ENCODE peak calls at places on chromosomes 3 and 15, in seven cellular contexts. One of them, this sample, is unnamed.

GRCh38 chr15:91049378-91050127 is 27.2 kb upstream of the VPS33B start:
- DNase-seq in naive thymus-derived CD8-positive, alpha-beta T cell: peak
- DNase-seq in activated CD8-positive, alpha-beta memory T cell treated with anti-CD3 and anti-CD28 coated beads for 48 hours: no peak
- DNase-seq in stimulated activated CD4-positive, alpha-beta T cell treated with anti-CD3 and anti-CD28 coated beads, Interleukin-12 subunit alpha, Interleukin-12 subunit beta, amount 100 ng/mL, for 4 hours: peak
- DNase-seq in T-helper 22 cell: peak
- DNase-seq in myocyte: peak
- DNase-seq in cerebellar cortex: peak
- DNase-seq in this sample: peak

GRCh38 chr15:42156266-42156922 is at the start of gene PLA2G4F:
- DNase-seq in activated CD8-positive, alpha-beta memory T cell treated with anti-CD3 and anti-CD28 coated beads for 48 hours: no peak
- DNase-seq in naive thymus-derived CD8-positive, alpha-beta T cell: no peak
- DNase-seq in myocyte: no peak
- DNase-seq in T-helper 22 cell: no peak
- DNase-seq in stimulated activated CD4-positive, alpha-beta T cell treated with anti-CD3 and anti-CD28 coated beads, Interleukin-12 subunit alpha, Interleukin-12 subunit beta, amount 100 ng/mL, for 4 hours: no peak
- DNase-seq in cerebellar cortex: no peak
- DNase-seq in this sample: no peak

GRCh38 chr3:136713961-136714514 is 38.1 kb downstream of the STAG1 start:
- DNase-seq in activated CD8-positive, alpha-beta memory T cell treated with anti-CD3 and anti-CD28 coated beads for 48 hours: no peak
- DNase-seq in cerebellar cortex: no peak
- DNase-seq in T-helper 22 cell: no peak
- DNase-seq in myocyte: no peak
- DNase-seq in stimulated activated CD4-positive, alpha-beta T cell treated with anti-CD3 and anti-CD28 coated beads, Interleukin-12 subunit alpha, Interleukin-12 subunit beta, amount 100 ng/mL, for 4 hours: no peak
- DNase-seq in naive thymus-derived CD8-positive, alpha-beta T cell: no peak
- DNase-seq in this sample: no peak

GRCh38 chr15:81751321-81751720 is 294.5 kb downstream of the MEX3B start:
- DNase-seq in T-helper 22 cell: no peak
- DNase-seq in stimulated activated CD4-positive, alpha-beta T cell treated with anti-CD3 and anti-CD28 coated beads, Interleukin-12 subunit alpha, Interleukin-12 subunit beta, amount 100 ng/mL, for 4 hours: no peak
- DNase-seq in cerebellar cortex: peak
- DNase-seq in activated CD8-positive, alpha-beta memory T cell treated with anti-CD3 and anti-CD28 coated beads for 48 hours: no peak
- DNase-seq in naive thymus-derived CD8-positive, alpha-beta T cell: no peak
- DNase-seq in myocyte: no peak
- DNase-seq in this sample: no peak

GRCh38 chr15:63093486-63094205 is 28.0 kb upstream of the LACTB start:
- DNase-seq in stimulated activated CD4-positive, alpha-beta T cell treated with anti-CD3 and anti-CD28 coated beads, Interleukin-12 subunit alpha, Interleukin-12 subunit beta, amount 100 ng/mL, for 4 hours: peak
- DNase-seq in activated CD8-positive, alpha-beta memory T cell treated with anti-CD3 and anti-CD28 coated beads for 48 hours: peak
- DNase-seq in naive thymus-derived CD8-positive, alpha-beta T cell: peak
- DNase-seq in myocyte: peak
- DNase-seq in cerebellar cortex: peak
- DNase-seq in T-helper 22 cell: peak
- DNase-seq in this sample: peak

GRCh38 chr3:120324185-120324584 is 25.0 kb downstream of the LRRC58 start:
- DNase-seq in activated CD8-positive, alpha-beta memory T cell treated with anti-CD3 and anti-CD28 coated beads for 48 hours: no peak
- DNase-seq in stimulated activated CD4-positive, alpha-beta T cell treated with anti-CD3 and anti-CD28 coated beads, Interleukin-12 subunit alpha, Interleukin-12 subunit beta, amount 100 ng/mL, for 4 hours: no peak
- DNase-seq in T-helper 22 cell: no peak
- DNase-seq in cerebellar cortex: no peak
- DNase-seq in myocyte: peak
- DNase-seq in naive thymus-derived CD8-positive, alpha-beta T cell: no peak
- DNase-seq in this sample: no peak

GRCh38 chr15:100764778-100765457 is 114.7 kb upstream of the ALDH1A3 start:
- DNase-seq in stimulated activated CD4-positive, alpha-beta T cell treated with anti-CD3 and anti-CD28 coated beads, Interleukin-12 subunit alpha, Interleukin-12 subunit beta, amount 100 ng/mL, for 4 hours: no peak
- DNase-seq in naive thymus-derived CD8-positive, alpha-beta T cell: no peak
- DNase-seq in T-helper 22 cell: no peak
- DNase-seq in activated CD8-positive, alpha-beta memory T cell treated with anti-CD3 and anti-CD28 coated beads for 48 hours: no peak
- DNase-seq in myocyte: peak
- DNase-seq in cerebellar cortex: no peak
- DNase-seq in this sample: no peak

GRCh38 chr3:53650424-53650823 is 156.0 kb downstream of the CACNA1D start:
- DNase-seq in myocyte: no peak
- DNase-seq in stimulated activated CD4-positive, alpha-beta T cell treated with anti-CD3 and anti-CD28 coated beads, Interleukin-12 subunit alpha, Interleukin-12 subunit beta, amount 100 ng/mL, for 4 hours: no peak
- DNase-seq in naive thymus-derived CD8-positive, alpha-beta T cell: no peak
- DNase-seq in T-helper 22 cell: no peak
- DNase-seq in cerebellar cortex: no peak
- DNase-seq in activated CD8-positive, alpha-beta memory T cell treated with anti-CD3 and anti-CD28 coated beads for 48 hours: no peak
- DNase-seq in this sample: no peak

GRCh38 chr3:128011140-128011539 is 41.1 kb upstream of the SEC61A1 start:
- DNase-seq in myocyte: peak
- DNase-seq in cerebellar cortex: peak
- DNase-seq in T-helper 22 cell: no peak
- DNase-seq in stimulated activated CD4-positive, alpha-beta T cell treated with anti-CD3 and anti-CD28 coated beads, Interleukin-12 subunit alpha, Interleukin-12 subunit beta, amount 100 ng/mL, for 4 hours: no peak
- DNase-seq in naive thymus-derived CD8-positive, alpha-beta T cell: no peak
- DNase-seq in activated CD8-positive, alpha-beta memory T cell treated with anti-CD3 and anti-CD28 coated beads for 48 hours: no peak
- DNase-seq in this sample: no peak

GRCh38 chr3:29176501-29176900 is 104.4 kb upstream of the RBMS3 start:
- DNase-seq in naive thymus-derived CD8-positive, alpha-beta T cell: no peak
- DNase-seq in activated CD8-positive, alpha-beta memory T cell treated with anti-CD3 and anti-CD28 coated beads for 48 hours: no peak
- DNase-seq in cerebellar cortex: peak
- DNase-seq in T-helper 22 cell: no peak
- DNase-seq in myocyte: peak
- DNase-seq in stimulated activated CD4-positive, alpha-beta T cell treated with anti-CD3 and anti-CD28 coated beads, Interleukin-12 subunit alpha, Interleukin-12 subunit beta, amount 100 ng/mL, for 4 hours: no peak
- DNase-seq in this sample: no peak

GRCh38 chr15:58690703-58691102 is 58.8 kb downstream of the ADAM10 start:
- DNase-seq in stimulated activated CD4-positive, alpha-beta T cell treated with anti-CD3 and anti-CD28 coated beads, Interleukin-12 subunit alpha, Interleukin-12 subunit beta, amount 100 ng/mL, for 4 hours: no peak
- DNase-seq in activated CD8-positive, alpha-beta memory T cell treated with anti-CD3 and anti-CD28 coated beads for 48 hours: no peak
- DNase-seq in myocyte: no peak
- DNase-seq in T-helper 22 cell: no peak
- DNase-seq in naive thymus-derived CD8-positive, alpha-beta T cell: peak
- DNase-seq in cerebellar cortex: no peak
- DNase-seq in this sample: no peak

GRCh38 chr3:192915724-192916123 is 1.9 kb downstream of the MB21D2 start:
- DNase-seq in activated CD8-positive, alpha-beta memory T cell treated with anti-CD3 and anti-CD28 coated beads for 48 hours: no peak
- DNase-seq in T-helper 22 cell: no peak
- DNase-seq in stimulated activated CD4-positive, alpha-beta T cell treated with anti-CD3 and anti-CD28 coated beads, Interleukin-12 subunit alpha, Interleukin-12 subunit beta, amount 100 ng/mL, for 4 hours: no peak
- DNase-seq in myocyte: no peak
- DNase-seq in naive thymus-derived CD8-positive, alpha-beta T cell: no peak
- DNase-seq in cerebellar cortex: peak
- DNase-seq in this sample: no peak

This sample was measured in KG1.